ENCODE peak calls at places on chromosomes 3 and 15, in ten cellular contexts. O is kidney tubule cell, R is AG10803, H is A172, X is NCI-H748 treated with DMSO at 0.1 percent for 48 hours, U is heart left ventricle, A is adrenal gland, N is activated T-cell treated with anti-CD3 and anti-CD28 coated beads for 48 hours, M is tibial artery, G is NT2/D1. W is an unnamed sample.

GRCh38 chr3:44104668-44105321 is 136.9 kb upstream of the TOPAZ1 start:
- DNase-seq in O (peak; percentile 93), X (no peak), N (peak; percentile 36), M (no peak), A (peak; percentile 33), R (peak; percentile 46), G (no peak), H (peak; percentile 76), U (no peak), W (peak; percentile 76)

GRCh38 chr3:146250449-146251382 is at the start of gene PLSCR4:
- DNase-seq in X (no peak), O (peak; percentile 58), R (peak; percentile 80), G (no peak), N (no peak), H (peak; percentile 54), M (peak; percentile 72), U (peak; percentile 82), A (peak; percentile 85), W (peak; percentile 89)

GRCh38 chr3:48614044-48614443 is 4.6 kb upstream of the UQCRC1 start:
- DNase-seq in A (no peak), G (no peak), M (no peak), X (no peak), U (no peak), N (no peak), O (peak; percentile 49), H (no peak), R (peak; percentile 87), W (peak; percentile 92)

GRCh38 chr3:43155464-43156121 is 49.7 kb upstream of the POMGNT2 start:
- DNase-seq in A (peak; percentile 86), N (no peak), O (peak; percentile 81), G (peak; percentile 76), H (peak; percentile 69), U (peak; percentile 71), R (peak; percentile 86), X (peak; percentile 3), M (peak; percentile 73), W (peak; percentile 90)

GRCh38 chr3:57757642-57758297 is 1.7 kb downstream of the SLMAP start:
- DNase-seq in U (no peak), M (no peak), N (no peak), X (no peak), R (no peak), A (no peak), H (no peak), G (no peak), O (peak; percentile 40), W (no peak)

GRCh38 chr3:143951351-143951971 is 20.2 kb upstream of the DIPK2A start:
- DNase-seq in H (peak; percentile 34), R (peak; percentile 50), M (no peak), G (peak; percentile 27), X (no peak), U (no peak), A (peak; percentile 16), O (peak; percentile 43), N (no peak), W (no peak)

GRCh38 chr3:14261229-14261628 is 82.6 kb downstream of the LSM3 start:
- DNase-seq in U (peak; percentile 86), X (peak; percentile 22), O (peak; percentile 76), H (peak; percentile 68), G (peak; percentile 84), A (peak; percentile 86), N (peak; percentile 65), R (peak; percentile 69), M (peak; percentile 70), W (peak; percentile 92)

GRCh38 chr3:87120850-87121249 is 106.3 kb upstream of the CHMP2B start:
- DNase-seq in U (no peak), A (no peak), M (no peak), N (no peak), X (peak; percentile 43), O (no peak), H (no peak), R (no peak), G (no peak), W (no peak)

GRCh38 chr3:50164056-50164455 is 8.9 kb downstream of the SEMA3F start:
- DNase-seq in H (peak; percentile 94), R (peak; percentile 97), A (peak; percentile 89), U (peak; percentile 61), O (peak; percentile 87), G (no peak), X (no peak), M (peak; percentile 89), N (no peak), W (peak; percentile 99)

GRCh38 chr15:52343831-52344230 is 48.2 kb upstream of the MYO5C start:
- DNase-seq in U (no peak), A (no peak), H (no peak), M (no peak), O (no peak), X (no peak), R (peak; percentile 62), G (no peak), N (no peak), W (no peak)

GRCh38 chr3:162764672-162765071 is 1268.1 kb downstream of the OTOL1 start:
- DNase-seq in M (no peak), U (no peak), G (no peak), R (no peak), N (no peak), H (no peak), A (no peak), O (peak; percentile 54), X (no peak), W (no peak)

GRCh38 chr3:177642482-177643163 is 445.3 kb upstream of the TBL1XR1 start:
- DNase-seq in N (no peak), G (no peak), H (no peak), O (peak; percentile 36), X (no peak), A (no peak), M (no peak), U (no peak), R (no peak), W (no peak)

GRCh38 chr15:84839714-84840113 is 22.6 kb downstream of the ALPK3 start:
- DNase-seq in A (no peak), X (no peak), R (no peak), H (no peak), O (no peak), U (no peak), N (no peak), G (no peak), M (no peak), W (no peak)

GRCh38 chr3:23763040-23763477 is 42.7 kb upstream of the UBE2E1 start:
- DNase-seq in O (no peak), A (no peak), R (peak; percentile 38), G (no peak), M (no peak), X (no peak), U (peak; percentile 38), H (no peak), N (no peak), W (no peak)

GRCh38 chr3:99128740-99129505 is 227.4 kb upstream of the DCBLD2 start:
- DNase-seq in M (peak; percentile 32), R (peak; percentile 98), N (no peak), A (peak; percentile 57), U (no peak), H (peak; percentile 98), X (no peak), G (no peak), O (peak; percentile 99), W (peak; percentile 79)

GRCh38 chr3:101850327-101851048 is 1.2 kb downstream of the NFKBIZ start:
- DNase-seq in U (no peak), O (peak; percentile 65), H (peak; percentile 47), N (peak; percentile 12), G (no peak), R (peak; percentile 83), A (no peak), M (no peak), X (peak; percentile 36), W (peak; percentile 85)

GRCh38 chr15:48064435-48064834 is 56.4 kb upstream of the SLC24A5 start:
- DNase-seq in H (no peak), X (no peak), R (no peak), M (peak; percentile 44), N (no peak), A (no peak), O (no peak), G (no peak), U (no peak), W (no peak)

GRCh38 chr15:68681836-68682235 is 103.0 kb downstream of the CORO2B start:
- DNase-seq in X (no peak), H (no peak), N (no peak), U (no peak), M (no peak), G (no peak), O (no peak), R (no peak), A (no peak), W (no peak)

GRCh38 chr15:64466408-64467116 is 6.2 kb downstream of the ZNF609 start:
- DNase-seq in M (no peak), O (peak; percentile 14), R (no peak), X (no peak), A (no peak), N (no peak), U (no peak), G (no peak), H (no peak), W (no peak)

GRCh38 chr3:27311400-27311799 is 57.8 kb downstream of the NEK10 start:
- DNase-seq in R (peak; percentile 90), O (peak; percentile 89), A (no peak), H (peak; percentile 98), M (no peak), N (no peak), G (peak; percentile 20), U (no peak), X (no peak), W (peak; percentile 83)

GRCh38 chr15:58551764-58552504 is 120.1 kb downstream of the LIPC start:
- DNase-seq in U (no peak), X (no peak), M (no peak), H (peak; percentile 80), R (peak; percentile 96), A (no peak), G (no peak), O (peak; percentile 44), N (no peak), W (peak; percentile 87)

GRCh38 chr15:90325677-90326200 is 26.3 kb upstream of the ZNF774 start:
- DNase-seq in N (no peak), H (no peak), M (no peak), G (no peak), X (no peak), O (no peak), R (no peak), U (no peak), A (no peak), W (no peak)

W was measured in osteoblast.